ENCODE peak calls at places on chromosomes 12 and 14, in four cellular contexts. R, T, I and V are unnamed samples.

GRCh38 chr14:105340821-105341408 is 26.4 kb downstream of the PACS2 start:
- DNase-seq in I (no peak), T (no peak), R (no peak), V (no peak)

GRCh38 chr12:19675361-19675760 is 236.1 kb downstream of the AEBP2 start:
- DNase-seq in I (no peak), T (no peak), R (no peak), V (no peak)

GRCh38 chr14:35296505-35296904 is 4.3 kb downstream of the PSMA6 start:
- DNase-seq in T (no peak), I (no peak), R (no peak), V (no peak)

GRCh38 chr14:104694991-104695659 is 5.7 kb downstream of the INF2 start:
- DNase-seq in T (no peak), I (no peak), R (no peak), V (no peak)

GRCh38 chr14:94213021-94213420 is 38.9 kb downstream of the PPP4R4 start:
- DNase-seq in I (no peak), R (no peak), T (no peak), V (no peak)

GRCh38 chr12:118015944-118016343 is 559 bp upstream of the RFC5 start:
- DNase-seq in T (no peak), R (no peak), I (no peak), V (no peak)

GRCh38 chr12:56257491-56258067 is 605 bp downstream of the ANKRD52 start:
- DNase-seq in R (no peak), I (peak; percentile 62), T (no peak), V (no peak)

GRCh38 chr12:114209852-114210251 is 196.1 kb downstream of the TBX5 start:
- DNase-seq in T (no peak), I (no peak), R (no peak), V (no peak)

GRCh38 chr12:121331268-121331667 is 20.9 kb downstream of the ANAPC5 start:
- DNase-seq in R (no peak), I (no peak), T (no peak), V (no peak)

GRCh38 chr12:52350786-52351185 is 16.5 kb downstream of the KRT85 start:
- DNase-seq in I (no peak), R (no peak), T (no peak), V (no peak)

GRCh38 chr12:12086331-12086730 is 15.6 kb downstream of the BCL2L14 start:
- DNase-seq in T (no peak), I (no peak), R (no peak), V (no peak)

GRCh38 chr12:20722142-20722541 is 27.0 kb downstream of the SLCO1C1 start:
- DNase-seq in R (no peak), T (no peak), I (no peak), V (no peak)

GRCh38 chr12:15608406-15608805 is 180.8 kb downstream of the EPS8 start:
- DNase-seq in R (no peak), I (no peak), T (no peak), V (no peak)

GRCh38 chr14:29629839-29630238 is 297.8 kb downstream of the PRKD1 start:
- DNase-seq in T (no peak), I (no peak), R (no peak), V (no peak)

GRCh38 chr14:90583916-90584605 is 187.2 kb downstream of the CALM1 start:
- DNase-seq in T (no peak), I (no peak), R (no peak), V (no peak)

GRCh38 chr12:113471619-113472171 is at the start of gene LHX5:
- DNase-seq in I (no peak), R (no peak), T (no peak), V (no peak)

GRCh38 chr12:45560689-45561088 is 168.8 kb upstream of the ARID2 start:
- DNase-seq in R (no peak), T (no peak), I (no peak), V (no peak)

GRCh38 chr14:63974176-63974575 is 121.4 kb downstream of the SYNE2 start:
- DNase-seq in I (no peak), T (no peak), R (no peak), V (no peak)

DNA sequence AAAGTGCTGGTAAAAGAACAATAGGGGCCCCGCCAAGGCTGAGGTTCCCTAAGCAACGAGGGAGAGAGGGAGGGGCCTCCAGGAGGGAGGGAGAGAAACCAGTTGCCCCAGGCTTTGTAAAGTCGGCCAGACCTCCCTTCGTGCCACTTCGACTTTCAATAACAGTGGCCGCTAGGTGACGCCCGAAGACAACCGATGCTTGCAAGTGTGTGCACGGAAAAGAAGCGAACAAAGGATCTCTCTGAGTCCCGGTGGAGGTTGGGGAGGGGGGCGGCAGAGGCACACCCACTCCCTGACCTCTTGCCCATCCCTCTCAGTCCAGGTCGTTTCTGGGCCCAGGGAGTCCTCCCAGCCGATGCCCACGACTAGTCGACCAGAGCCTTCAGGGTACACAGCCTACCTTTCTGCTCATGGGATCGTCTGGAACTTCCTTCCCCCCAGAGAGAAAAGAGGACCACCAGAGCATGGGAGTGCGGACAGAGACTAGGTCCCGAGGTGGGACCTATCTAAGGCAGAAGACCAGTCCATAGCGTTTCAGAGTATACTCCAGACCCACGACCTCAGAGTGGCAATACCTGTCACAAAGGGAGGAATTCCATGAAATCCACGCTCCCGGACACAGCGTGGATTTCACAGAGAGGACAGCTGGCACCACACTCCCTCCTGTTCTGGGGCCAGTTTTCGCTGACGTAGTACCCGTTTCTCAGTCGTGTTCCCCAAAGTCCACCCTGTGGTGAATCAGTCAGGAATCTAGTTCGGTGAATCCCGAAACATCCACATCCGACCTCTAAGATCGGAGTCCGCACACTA is 262.7 kb upstream of the ALG10B start:
- DNase-seq in R (peak; percentile 17), T (no peak), I (no peak), V (no peak)
- TF ChIP-seq CTCF in R (peak; percentile 6), T (no peak), I (no peak), V (peak; percentile 45)

GRCh38 chr12:6275609-6276246 is 34.8 kb upstream of the PLEKHG6 start:
- DNase-seq in R (no peak), I (no peak), T (no peak), V (no peak)

GRCh38 chr12:6271281-6271680 is 39.2 kb upstream of the PLEKHG6 start:
- DNase-seq in R (no peak), T (no peak), I (no peak), V (no peak)

GRCh38 chr12:6272300-6273208 is 37.9 kb upstream of the PLEKHG6 start:
- DNase-seq in I (no peak), R (no peak), T (peak; percentile 61), V (no peak)

GRCh38 chr12:6273931-6274687 is 36.4 kb upstream of the PLEKHG6 start:
- DNase-seq in I (no peak), T (peak; percentile 18), R (no peak), V (no peak)

DNA sequence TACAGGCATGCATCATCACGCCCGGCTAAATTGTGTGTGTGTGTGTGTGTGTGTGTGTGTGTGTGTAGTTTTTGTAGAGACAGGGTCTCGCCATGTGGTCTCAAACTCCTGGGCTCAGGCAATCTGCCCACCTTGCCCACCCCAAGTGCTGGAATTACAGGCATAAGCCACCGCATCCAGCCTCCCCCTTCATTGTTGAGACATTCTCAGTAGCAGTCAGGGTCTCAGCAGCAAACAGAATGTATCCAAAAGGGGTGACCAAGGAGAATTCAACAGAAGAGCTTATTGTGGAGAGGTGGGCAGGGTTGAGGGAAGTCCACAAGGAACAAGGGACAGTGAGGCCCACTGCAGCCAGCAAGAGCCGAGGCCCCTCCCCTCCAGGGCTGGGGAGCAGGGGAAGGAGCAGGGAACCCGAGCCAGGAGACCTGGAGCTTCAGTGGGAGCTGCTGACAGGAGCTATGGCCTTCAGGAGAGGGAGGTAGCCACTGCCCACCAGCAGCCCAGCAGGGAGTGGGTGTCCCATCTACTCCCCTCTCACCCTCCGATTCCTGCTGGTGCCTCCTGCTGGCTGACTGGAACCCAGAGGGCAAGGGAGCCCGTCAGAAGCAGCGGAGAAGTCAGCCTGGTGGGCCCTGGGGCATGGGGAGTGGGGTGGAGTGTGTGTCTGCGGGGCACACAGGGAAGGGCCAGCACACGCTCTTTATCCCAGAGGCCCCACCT is 37.1 kb upstream of the PLEKHG6 start:
- DNase-seq in R (no peak), T (peak; percentile 23), I (peak; percentile 38), V (no peak)
- TF ChIP-seq CTCF in R (no peak), T (no peak), I (no peak), V (no peak)

GRCh38 chr12:47811070-47811391 is 8.7 kb downstream of the HDAC7 start:
- DNase-seq in T (no peak), I (no peak), R (no peak), V (no peak)

GRCh38 chr12:47811581-47812484 is 7.9 kb downstream of the HDAC7 start:
- DNase-seq in I (no peak), R (no peak), T (no peak), V (no peak)

GRCh38 chr12:47807338-47807737 is 12.4 kb downstream of the HDAC7 start:
- DNase-seq in I (no peak), T (no peak), R (no peak), V (no peak)

GRCh38 chr12:47808049-47808448 is 11.7 kb downstream of the HDAC7 start:
- DNase-seq in T (peak; percentile 62), R (no peak), I (no peak), V (no peak)

DNA sequence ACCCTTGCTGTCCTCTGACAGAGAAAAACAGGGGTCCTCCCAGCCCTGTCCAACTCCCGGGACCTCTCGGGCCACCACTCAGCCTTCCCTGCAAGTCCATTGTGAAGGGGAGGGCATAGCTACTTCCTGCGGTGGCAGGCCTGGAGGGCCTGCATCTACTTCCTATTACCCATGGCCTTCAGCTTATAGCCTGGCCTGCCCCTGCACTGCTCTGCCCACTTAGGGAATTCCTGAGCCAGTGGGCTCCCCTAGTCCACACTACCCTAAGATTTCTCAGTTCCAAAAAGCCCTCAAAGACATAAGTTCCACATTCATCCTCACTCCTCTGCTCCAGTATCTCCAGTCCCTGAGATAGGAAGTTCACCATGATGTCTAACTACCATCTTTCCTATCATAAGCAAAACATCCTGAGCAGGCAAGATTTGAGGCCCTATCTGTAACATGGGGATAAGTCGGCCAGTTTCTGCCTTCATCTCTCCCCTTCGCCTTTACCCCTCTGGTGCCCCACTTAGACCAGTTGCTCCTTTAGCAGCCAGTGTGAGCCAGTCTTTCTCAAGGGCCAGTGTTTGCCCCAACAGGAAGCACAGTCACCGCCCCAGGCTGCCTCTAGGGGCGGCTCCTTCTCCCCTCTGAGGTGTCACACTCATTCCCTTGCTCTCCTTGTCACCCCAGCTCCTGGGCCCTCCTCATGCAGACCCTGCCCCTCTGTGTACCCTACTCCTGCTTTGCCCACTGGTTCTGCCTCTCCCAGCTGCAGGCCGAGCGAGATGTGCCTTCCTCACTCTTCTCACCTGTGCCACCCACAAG is 10.9 kb downstream of the HDAC7 start:
- DNase-seq in R (no peak), I (no peak), T (no peak), V (no peak)
- TF ChIP-seq CTCF in R (peak; percentile 24), I (no peak), T (peak; percentile 12), V (peak; percentile 27)

GRCh38 chr12:96136129-96136528 is 58.0 kb upstream of the ELK3 start:
- DNase-seq in I (peak; percentile 11), R (no peak), T (no peak), V (no peak)

GRCh38 chr12:96131230-96131788 is 62.9 kb upstream of the ELK3 start:
- DNase-seq in T (no peak), R (no peak), I (no peak), V (no peak)

GRCh38 chr12:96134200-96134599 is 60.0 kb upstream of the ELK3 start:
- DNase-seq in I (no peak), R (no peak), T (no peak), V (no peak)

GRCh38 chr12:96130396-96131059 is 63.6 kb upstream of the ELK3 start:
- DNase-seq in T (no peak), I (no peak), R (no peak), V (no peak)

DNA sequence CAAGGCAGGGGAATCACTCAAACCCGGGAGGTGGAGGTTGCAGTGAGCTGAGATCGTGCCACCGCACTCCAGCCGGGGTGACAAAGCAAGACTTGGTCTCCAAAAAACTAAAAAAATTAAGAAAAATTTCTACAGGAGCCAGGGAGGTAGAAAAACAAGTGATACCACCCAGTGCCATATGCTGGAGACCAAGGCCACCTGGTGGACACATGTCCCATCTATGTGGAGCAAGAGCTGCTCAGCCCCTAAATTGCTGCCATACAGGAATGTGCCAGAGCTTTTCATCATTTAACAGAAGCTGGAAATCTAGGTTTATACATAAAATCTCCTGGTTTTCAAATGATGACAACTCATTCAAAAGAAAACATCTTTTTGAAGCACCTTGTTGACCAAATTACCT is 61.4 kb upstream of the ELK3 start:
- DNase-seq in I (no peak), R (no peak), T (no peak), V (no peak)
- TF ChIP-seq CTCF in I (peak; percentile 15), R (no peak), T (peak; percentile 6), V (peak; percentile 12)